ENCODE peak calls at places on chromosomes 12 and 14, in seven cellular contexts. M, L, G, D, H, R and X are unnamed samples.

GRCh38 chr14:51039285-51039684 is 55.6 kb downstream of the TRIM9 start:
- DNase-seq in M (no peak), L (no peak), G (no peak), D (no peak), H (no peak), R (no peak), X (no peak)

GRCh38 chr12:132478433-132478803 is 11.5 kb upstream of the FBRSL1 start:
- DNase-seq in M (no peak), L (no peak), G (no peak), D (no peak), H (no peak), R (no peak), X (no peak)

GRCh38 chr12:64733857-64734256 is 25.3 kb downstream of the GNS start:
- DNase-seq in M (no peak), L (no peak), G (no peak), D (peak), H (no peak), R (no peak), X (no peak)

GRCh38 chr14:54366726-54367707 is 29.8 kb upstream of the CDKN3 start:
- DNase-seq in M (peak), L (peak), G (peak), D (no peak), H (peak), R (peak), X (no peak)

GRCh38 chr12:96208346-96208745 is 14.2 kb downstream of the ELK3 start:
- DNase-seq in M (no peak), L (no peak), G (no peak), D (no peak), H (peak), R (peak), X (no peak)

GRCh38 chr14:89454971-89455370 is 37.9 kb upstream of the FOXN3 start:
- DNase-seq in M (no peak), L (no peak), G (no peak), D (no peak), H (peak), R (no peak), X (no peak)

GRCh38 chr14:103204852-103205540 is 81.7 kb downstream of the TNFAIP2 start:
- DNase-seq in M (no peak), L (no peak), G (no peak), D (no peak), H (no peak), R (no peak), X (no peak)

GRCh38 chr12:104805186-104805585 is 152.9 kb downstream of the SLC41A2 start:
- DNase-seq in M (no peak), L (peak), G (no peak), D (no peak), H (peak), R (peak), X (peak)

GRCh38 chr12:131929530-131930456 is 717 bp downstream of the PUS1 start:
- DNase-seq in M (peak), L (no peak), G (peak), D (no peak), H (peak), R (no peak), X (no peak)

GRCh38 chr12:100706029-100706428 is 88.5 kb upstream of the ANO4 start:
- DNase-seq in M (no peak), L (peak), G (no peak), D (no peak), H (peak), R (peak), X (peak)

DNA sequence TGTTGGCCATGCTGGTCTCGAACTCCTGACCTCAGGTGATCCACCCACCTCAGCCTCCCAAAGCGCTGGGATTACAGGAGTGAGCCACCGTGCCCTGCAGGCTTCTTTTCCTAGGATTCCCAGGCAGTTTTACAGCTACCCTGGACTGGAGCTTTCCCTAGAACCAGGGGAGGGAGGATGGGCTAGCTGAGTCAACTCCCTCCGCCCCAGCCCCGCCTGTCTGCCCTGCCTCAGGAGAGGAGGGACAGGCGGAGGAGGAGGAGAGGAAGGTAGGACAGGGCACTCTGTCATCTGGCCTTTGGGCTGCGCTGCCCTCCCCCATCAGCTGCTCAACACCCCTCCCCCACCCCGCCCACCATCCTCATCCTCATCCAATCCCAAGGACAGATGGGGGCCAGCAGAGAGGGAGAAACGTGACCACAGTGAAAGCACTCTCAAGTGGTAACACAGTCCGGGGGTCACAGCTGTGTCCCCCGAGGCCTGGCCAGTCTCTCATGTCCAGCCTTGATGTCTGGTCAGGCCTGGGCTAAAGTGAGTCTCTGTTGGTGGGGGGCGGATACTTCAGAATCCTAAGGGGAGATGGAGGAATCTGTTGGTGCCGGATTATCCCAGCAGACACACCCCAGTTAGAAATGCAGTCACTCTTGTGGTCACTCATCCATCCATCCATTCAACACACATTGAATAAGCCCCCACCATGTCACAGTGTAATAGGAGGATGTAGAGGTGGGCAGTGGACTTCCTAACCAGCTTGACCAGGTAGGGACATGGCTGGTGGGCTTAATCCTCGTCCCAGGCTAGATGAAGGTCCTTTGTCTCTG is 12.3 kb downstream of the FIGNL2 start:
- DNase-seq in M (peak), L (no peak), G (no peak), D (no peak), H (no peak), R (no peak), X (no peak)
- TF ChIP-seq CTCF in M (no peak), L (no peak), G (no peak), D (no peak), H (no peak), R (no peak), X (no peak)

DNA sequence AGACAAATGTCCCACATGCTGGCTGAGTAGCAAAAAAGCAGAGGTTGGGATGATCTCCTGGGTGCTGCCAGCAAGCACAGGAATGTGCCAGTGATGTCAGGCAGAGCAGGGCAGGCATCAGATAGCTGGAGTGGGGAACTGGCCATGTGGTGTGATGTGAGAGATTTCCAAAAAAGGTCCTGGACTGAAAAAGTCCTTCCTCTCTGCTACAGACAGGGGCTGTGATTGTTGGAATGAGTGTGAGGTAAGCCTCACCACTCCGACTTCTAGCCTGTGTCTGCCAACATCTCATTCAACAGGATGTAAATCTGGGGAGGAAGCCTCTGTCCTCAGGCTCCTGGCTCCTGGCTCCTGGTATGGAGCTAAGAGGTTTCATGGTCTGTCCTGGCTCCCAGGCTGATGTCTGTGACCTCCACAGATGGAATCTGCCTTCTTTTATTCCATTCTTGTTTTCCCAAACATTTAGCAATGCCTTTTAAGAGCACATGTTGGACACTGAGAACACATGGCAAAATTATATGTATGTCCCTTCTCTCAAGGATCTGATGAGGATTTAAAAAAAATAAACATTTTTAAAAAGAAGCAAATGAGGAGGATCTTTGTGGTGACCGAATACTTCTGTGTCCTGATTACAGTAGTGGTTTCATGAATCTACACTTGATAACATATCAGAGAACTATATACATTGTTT is 50.1 kb upstream of the STK38L start:
- DNase-seq in M (no peak), L (no peak), G (no peak), D (no peak), H (peak), R (no peak), X (peak)
- TF ChIP-seq CTCF in M (no peak), L (no peak), G (no peak), D (no peak), H (no peak), R (no peak), X (no peak)

DNA sequence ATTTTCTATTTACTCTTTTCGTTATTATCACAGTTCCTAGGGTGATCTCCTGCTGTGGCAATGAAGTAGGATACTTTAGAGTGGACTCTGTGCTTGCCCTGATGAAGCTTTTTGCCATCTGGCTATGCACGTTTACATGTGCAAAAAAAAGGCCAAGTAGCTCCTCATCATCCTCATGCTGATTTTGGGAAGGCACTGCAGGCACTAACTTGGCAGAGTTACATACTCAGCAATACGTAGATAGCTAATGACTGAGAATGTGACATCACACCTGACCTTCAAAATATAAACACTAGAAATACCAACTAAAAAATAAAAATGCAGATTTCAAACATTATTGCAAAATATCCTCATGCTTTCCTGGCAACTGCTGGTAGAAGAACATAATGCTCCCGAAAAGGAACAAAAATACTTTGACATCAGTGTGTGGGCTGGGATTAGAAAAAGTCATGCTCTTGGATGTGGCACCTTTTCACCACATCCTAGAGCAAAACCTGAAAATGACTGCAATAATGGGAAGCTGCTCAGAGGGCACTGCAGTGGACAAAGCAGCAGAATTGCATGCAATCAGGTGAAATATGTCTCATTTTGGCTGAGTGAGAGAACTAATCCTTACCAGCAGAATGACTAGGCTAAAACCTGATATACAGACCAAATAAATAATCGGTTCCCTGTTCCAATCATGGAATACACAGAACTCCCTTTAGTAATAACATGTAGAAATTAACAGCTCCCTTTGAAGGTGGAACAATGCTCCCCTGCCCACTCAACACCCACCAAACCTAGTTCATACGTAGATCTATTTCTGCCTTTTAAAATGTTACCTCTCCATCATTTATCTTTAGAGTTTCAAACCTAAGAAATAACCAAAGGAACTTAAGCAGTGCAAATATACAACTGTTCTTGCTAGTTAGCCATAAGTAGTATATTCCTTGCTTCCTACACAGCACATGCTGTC is 153.4 kb upstream of the ABCD2 start:
- DNase-seq in M (no peak), L (no peak), G (no peak), D (no peak), H (peak), R (no peak), X (no peak)
- TF ChIP-seq CTCF in M (no peak), L (no peak), G (no peak), D (no peak), H (no peak), R (no peak), X (no peak)

DNA sequence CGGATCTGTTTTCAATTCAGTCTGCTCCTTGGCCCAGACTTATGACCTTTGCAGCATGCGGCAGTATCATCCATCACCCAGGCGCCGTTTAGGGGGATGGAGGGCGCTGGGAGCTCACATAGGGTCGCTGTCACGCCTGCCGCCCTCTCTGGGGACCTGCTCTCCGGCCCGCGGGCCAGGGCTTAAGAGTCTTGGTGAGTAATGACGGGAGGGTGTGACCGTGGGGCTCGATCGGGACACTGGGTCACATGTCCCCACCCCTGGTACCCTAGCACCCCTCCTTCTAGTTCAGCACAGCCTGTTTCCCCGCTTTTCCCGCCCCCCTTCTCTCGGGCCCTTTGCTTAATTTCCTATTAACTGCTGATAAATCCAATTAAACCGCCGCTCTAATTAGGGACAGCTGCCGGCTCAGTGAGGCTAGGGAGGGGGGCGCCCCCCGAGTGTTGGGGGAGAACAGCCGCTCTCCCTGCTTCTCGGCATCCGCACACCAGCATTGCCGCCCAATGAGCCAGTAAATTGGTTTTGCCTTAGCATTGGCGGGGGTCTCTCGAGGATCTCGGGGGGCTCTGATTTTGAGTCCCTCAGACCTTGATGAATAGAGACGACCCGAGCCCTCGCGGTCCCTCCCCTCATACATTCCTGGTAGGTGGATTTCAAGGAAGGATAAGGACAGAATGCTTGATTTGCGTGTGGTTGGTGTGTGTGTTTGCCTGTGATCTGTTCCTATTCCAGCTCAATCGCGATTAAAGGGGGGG is 9.3 kb downstream of the STAC3 start:
- DNase-seq in M (peak), L (no peak), G (no peak), D (no peak), H (no peak), R (no peak), X (no peak)
- TF ChIP-seq CTCF in M (no peak), L (no peak), G (no peak), D (no peak), H (no peak), R (no peak), X (no peak)

DNA sequence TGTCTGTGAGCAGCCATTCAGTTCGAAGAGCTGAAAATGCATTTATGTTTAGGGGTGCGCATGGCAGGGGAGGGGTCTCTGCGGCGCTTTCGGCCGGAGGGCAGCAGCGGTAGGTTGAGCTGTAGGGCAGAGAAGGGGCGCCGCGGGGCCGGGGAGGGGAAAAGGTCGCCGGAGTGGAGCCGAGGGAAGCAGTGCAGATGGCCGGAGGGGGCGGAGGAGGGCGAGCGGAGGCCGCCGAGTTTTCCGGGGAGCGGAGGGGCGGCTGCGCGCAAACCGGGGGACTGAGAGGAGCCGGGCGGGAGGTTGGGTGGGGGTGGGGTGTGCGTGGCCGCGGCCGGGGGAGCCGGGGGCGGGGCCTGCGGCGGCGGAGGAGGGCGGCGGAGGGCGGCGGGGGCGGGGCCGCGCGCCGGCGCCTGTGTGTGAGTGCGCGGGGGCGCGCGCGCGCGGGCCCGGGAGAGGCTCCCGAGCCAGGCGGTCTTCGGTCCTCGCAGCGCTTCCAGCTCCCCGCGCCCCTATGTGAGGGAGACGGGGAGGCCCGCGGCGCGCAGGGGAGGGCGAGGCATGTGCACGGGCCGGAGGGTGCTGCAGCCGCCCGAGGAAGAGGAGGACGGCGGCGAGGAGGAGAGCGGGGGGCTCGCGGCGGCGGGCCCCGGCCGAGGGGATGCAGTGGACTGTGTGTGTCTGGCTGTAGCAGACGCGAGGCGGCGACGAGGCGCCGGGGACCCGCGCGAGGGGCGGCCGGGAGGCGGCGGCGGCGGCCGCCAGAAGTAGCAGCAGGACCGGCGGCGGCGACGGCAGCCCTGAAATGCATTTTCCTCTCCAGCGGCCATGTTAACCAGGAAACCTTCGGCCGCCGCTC is at the start of gene DYRK2:
- DNase-seq in M (peak), L (no peak), G (peak), D (peak), H (peak), R (no peak), X (no peak)
- TF ChIP-seq CTCF in M (no peak), L (no peak), G (no peak), D (no peak), H (no peak), R (peak), X (no peak)

GRCh38 chr12:121932914-121933521 is 14.6 kb downstream of the CFAP251 start:
- DNase-seq in M (no peak), L (no peak), G (no peak), D (no peak), H (no peak), R (no peak), X (no peak)

GRCh38 chr12:121934318-121934682 is 15.9 kb downstream of the CFAP251 start:
- DNase-seq in M (no peak), L (no peak), G (no peak), D (no peak), H (no peak), R (no peak), X (no peak)

GRCh38 chr12:121930862-121931261 is 12.5 kb downstream of the CFAP251 start:
- DNase-seq in M (no peak), L (no peak), G (no peak), D (no peak), H (no peak), R (no peak), X (no peak)

GRCh38 chr12:121932176-121932536 is 13.8 kb downstream of the CFAP251 start:
- DNase-seq in M (no peak), L (no peak), G (no peak), D (no peak), H (no peak), R (no peak), X (no peak)

DNA sequence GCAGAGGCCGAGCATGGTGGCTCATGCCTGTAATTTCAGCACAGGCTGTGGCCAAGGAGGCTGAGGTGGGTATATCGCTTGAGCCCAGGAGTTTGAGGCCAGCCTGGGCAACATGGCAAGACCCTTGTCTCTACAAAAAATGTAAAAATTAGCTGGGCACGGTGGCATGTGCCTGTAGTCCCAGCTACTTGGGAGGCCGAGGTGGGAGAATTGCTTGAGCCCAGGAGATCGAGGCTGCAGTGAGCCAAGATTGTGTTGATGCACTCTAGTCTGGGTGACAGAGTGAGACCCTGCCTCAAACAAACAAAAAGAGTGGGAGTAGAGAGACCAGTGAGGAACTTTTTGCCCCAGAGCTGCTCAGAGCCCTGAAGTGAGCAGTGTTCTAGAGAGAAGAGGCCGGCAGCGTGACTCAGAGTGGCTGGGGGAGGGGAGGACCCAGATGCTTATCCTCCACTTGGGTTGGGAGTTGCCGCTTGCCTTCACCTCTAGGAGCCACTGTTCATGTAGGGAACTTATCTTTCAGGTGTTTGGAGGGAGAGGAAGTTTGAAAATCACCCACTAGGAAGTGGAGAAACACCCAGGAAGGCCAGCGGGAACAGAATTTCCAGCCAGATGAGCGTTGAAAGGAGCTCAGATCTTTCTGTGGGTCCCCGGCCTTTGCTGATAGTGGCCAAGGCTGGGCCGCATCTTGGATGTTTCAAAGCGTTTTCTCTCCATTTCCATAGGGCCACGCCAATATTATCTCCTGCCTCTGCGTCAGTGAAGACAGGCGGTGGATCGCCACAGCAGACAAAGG is 15.3 kb downstream of the CFAP251 start:
- DNase-seq in M (peak), L (no peak), G (no peak), D (no peak), H (peak), R (no peak), X (no peak)
- TF ChIP-seq CTCF in M (no peak), L (peak), G (no peak), D (no peak), H (peak), R (no peak), X (no peak)